ENCODE peak calls at places on chromosomes 12 and 14, in four cellular contexts. C is mammary epithelial cell, M is HCT116, O is right lobe of liver. S is an unnamed sample.

GRCh38 chr12:120321382-120322202 is 6.0 kb downstream of the PLA2G1B start:
- DNase-seq in M (no peak), C (no peak), O (no peak), S (no peak)

GRCh38 chr12:18681818-18682217 is 56.0 kb downstream of the PLCZ1 start:
- DNase-seq in M (no peak), O (no peak), C (no peak), S (no peak)

GRCh38 chr12:132907216-132907615 is 19.8 kb upstream of the CHFR start:
- DNase-seq in C (no peak), O (no peak), M (no peak), S (no peak)

GRCh38 chr12:118060301-118061010 is 523 bp downstream of the WSB2 start:
- DNase-seq in O (peak), C (peak), M (no peak), S (peak)

GRCh38 chr12:62736596-62736995 is 198.4 kb downstream of the PPM1H start:
- DNase-seq in O (no peak), C (peak), M (no peak), S (no peak)

GRCh38 chr12:132069336-132069985 is 74.7 kb downstream of the DDX51 start:
- DNase-seq in C (no peak), O (no peak), M (no peak), S (no peak)

GRCh38 chr12:116561181-116561821 is 2.1 kb downstream of the MAP1LC3B2 start:
- DNase-seq in O (no peak), M (no peak), C (no peak), S (no peak)

GRCh38 chr12:110698171-110698902 is 9.4 kb upstream of the HVCN1 start:
- DNase-seq in C (peak), M (peak), O (peak), S (peak)

GRCh38 chr14:59829941-59830734 is 40.4 kb downstream of the RTN1 start:
- DNase-seq in C (no peak), O (no peak), M (peak), S (no peak)

GRCh38 chr14:89013698-89014569 is 189.5 kb downstream of the TTC8 start:
- DNase-seq in O (no peak), M (no peak), C (no peak), S (no peak)

GRCh38 chr12:110616471-110617115 is 2.7 kb downstream of the TCTN1 start:
- DNase-seq in O (no peak), C (no peak), M (no peak), S (no peak)

GRCh38 chr14:73221945-73222344 is 15.4 kb upstream of the PAPLN start:
- DNase-seq in O (no peak), M (no peak), C (no peak), S (no peak)

GRCh38 chr12:77767756-77768343 is 62.8 kb upstream of the NAV3 start:
- DNase-seq in C (no peak), M (no peak), O (no peak), S (no peak)

GRCh38 chr12:56260921-56261320 is 2.7 kb upstream of the ANKRD52 start:
- DNase-seq in M (no peak), C (no peak), O (no peak), S (no peak)

GRCh38 chr12:95721320-95721719 is 69.2 kb downstream of the NTN4 start:
- DNase-seq in C (peak), M (no peak), O (no peak), S (peak)

GRCh38 chr12:56590237-56590830 is 39.8 kb downstream of the BAZ2A start:
- DNase-seq in C (peak), O (no peak), M (no peak), S (no peak)

GRCh38 chr12:58833844-58834243 is 86.5 kb downstream of the LRIG3 start:
- DNase-seq in C (no peak), M (no peak), O (no peak), S (no peak)

GRCh38 chr12:5257763-5258475 is 174.0 kb upstream of the NTF3 start:
- DNase-seq in M (no peak), O (no peak), C (no peak), S (no peak)

GRCh38 chr12:83434600-83434999 is 747.9 kb downstream of the TMTC2 start:
- DNase-seq in M (no peak), C (no peak), O (no peak), S (no peak)

GRCh38 chr14:43665570-43666267 is 841.4 kb downstream of the FSCB start:
- DNase-seq in C (no peak), M (no peak), O (no peak), S (no peak)

GRCh38 chr12:4197922-4198763 is 75.4 kb upstream of the CCND2 start:
- DNase-seq in O (no peak), C (no peak), M (no peak), S (no peak)

GRCh38 chr12:120161852-120162251 is 32.7 kb downstream of the GCN1 start:
- DNase-seq in O (no peak), C (no peak), M (no peak), S (no peak)

GRCh38 chr14:104317975-104318557 is 179.7 kb downstream of the KIF26A start:
- DNase-seq in M (no peak), C (no peak), O (no peak), S (no peak)

GRCh38 chr12:44155349-44155748 is 319.5 kb downstream of the TMEM117 start:
- DNase-seq in M (no peak), O (no peak), C (no peak), S (no peak)

GRCh38 chr12:122951979-122952892 is 14.0 kb downstream of the ABCB9 start:
- DNase-seq in C (peak), M (peak), O (peak), S (peak)
- H3K27ac ChIP-seq in C (no peak), M (peak), O (no peak), S (peak)

DNA sequence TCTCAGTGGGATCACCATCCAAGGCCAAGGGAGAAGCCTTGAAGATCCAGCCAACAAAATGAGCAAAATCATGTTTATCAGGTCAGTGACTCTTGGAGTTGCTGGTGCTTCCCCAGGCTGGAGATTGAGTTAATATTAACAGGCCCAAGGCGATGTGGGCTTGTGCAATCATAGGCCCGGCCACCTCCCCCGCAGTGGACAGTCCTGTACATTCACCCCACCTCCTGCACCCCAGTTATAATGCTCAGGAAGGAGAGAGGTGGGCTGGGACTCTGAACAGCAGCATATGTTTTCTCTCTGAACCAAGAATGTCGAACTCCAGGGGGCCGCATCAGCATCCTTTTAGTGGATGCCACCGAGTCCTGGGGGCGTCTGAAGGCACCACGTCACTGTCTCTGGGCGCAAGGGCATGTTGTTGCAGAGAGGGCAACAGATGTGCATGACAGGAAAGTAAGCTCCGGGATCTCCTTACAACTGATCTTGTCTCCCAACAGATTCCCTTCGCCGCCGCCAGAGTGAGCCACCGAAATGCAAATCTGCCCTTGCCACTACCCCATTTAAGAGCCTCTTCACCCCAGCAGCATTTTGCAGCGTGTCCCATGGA is 32.2 kb upstream of the SERPINA6 start:
- DNase-seq in O (peak), C (peak), M (no peak), S (no peak)
- TF ChIP-seq CTCF in O (peak), C (peak), M (no peak), S (no peak)

GRCh38 chr14:102211240-102211639 is 71.5 kb downstream of the WDR20 start:
- DNase-seq in C (no peak), M (no peak), O (no peak), S (no peak)
- H3K27ac ChIP-seq in C (no peak), M (no peak), O (no peak), S (no peak)

DNA sequence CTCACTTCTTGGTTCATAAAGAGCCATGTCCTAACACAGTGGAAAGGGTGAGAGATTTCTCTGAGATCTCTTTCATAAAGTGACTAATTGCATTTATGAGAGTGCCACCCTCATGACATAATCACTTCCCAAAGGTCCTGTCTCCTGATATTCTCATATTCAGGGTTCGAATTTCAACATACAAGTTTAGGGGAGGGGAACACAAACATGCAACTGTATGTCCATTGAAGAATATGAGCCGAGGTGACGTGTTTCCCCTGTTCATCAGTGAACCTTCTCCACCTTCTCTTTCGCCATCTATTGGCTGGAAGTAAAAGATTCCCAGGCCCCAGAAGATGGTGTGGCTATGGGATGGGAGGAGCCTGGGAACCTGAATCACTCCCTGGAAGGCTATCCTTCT is 354.2 kb upstream of the ATP2B1 start:
- DNase-seq in M (peak), O (no peak), C (peak), S (peak)
- TF ChIP-seq CTCF in M (no peak), O (no peak), C (no peak), S (no peak)

GRCh38 chr12:319116-319515 is 56.5 kb upstream of the SLC6A13 start:
- DNase-seq in C (no peak), M (no peak), O (no peak), S (no peak)
- H3K27ac ChIP-seq in C (no peak), M (no peak), O (no peak), S (no peak)

GRCh38 chr14:95998656-95999055 is 40.5 kb upstream of the C14orf132 start:
- DNase-seq in O (no peak), M (peak), C (no peak), S (peak)

GRCh38 chr14:95993768-95994592 is 45.2 kb upstream of the C14orf132 start:
- DNase-seq in O (no peak), C (peak), M (peak), S (peak)

GRCh38 chr14:95994593-95994928 is 44.6 kb upstream of the C14orf132 start:
- DNase-seq in M (no peak), C (no peak), O (no peak), S (no peak)
- TF ChIP-seq CTCF in M (no peak), C (no peak), O (no peak), S (peak)

GRCh38 chr12:52025301-52026172 is 18.8 kb downstream of the TAMALIN start:
- DNase-seq in O (peak), C (peak), M (peak), S (peak)
- H3K27ac ChIP-seq in O (peak), C (no peak), M (peak), S (peak)

GRCh38 chr14:94710731-94711130 is 59.2 kb downstream of the GSC start:
- DNase-seq in C (no peak), M (no peak), O (no peak), S (no peak)

GRCh38 chr14:94702629-94703028 is 67.3 kb downstream of the GSC start:
- DNase-seq in M (no peak), O (no peak), C (peak), S (peak)

GRCh38 chr14:94706132-94706531 is 63.8 kb downstream of the GSC start:
- DNase-seq in C (no peak), O (no peak), M (no peak), S (no peak)

GRCh38 chr14:94701854-94702370 is 68.0 kb downstream of the GSC start:
- DNase-seq in O (no peak), M (no peak), C (no peak), S (no peak)

GRCh38 chr14:94707494-94707893 is 62.4 kb downstream of the GSC start:
- DNase-seq in M (no peak), C (no peak), O (no peak), S (no peak)
- TF ChIP-seq CTCF in M (no peak), C (no peak), O (no peak), S (no peak)